ENCODE peak calls at places on chromosomes 12 and 14, in five cellular contexts. R, N, B, K and I are unnamed samples.

GRCh38 chr12:95505039-95505438 is 31.1 kb downstream of the METAP2 start:
- DNase-seq in R (no peak), N (no peak), B (no peak), K (no peak), I (no peak)

GRCh38 chr12:46590991-46591703 is 218.6 kb upstream of the SLC38A2 start:
- DNase-seq in R (no peak), N (no peak), B (no peak), K (no peak), I (no peak)

GRCh38 chr12:4084631-4085030 is 188.9 kb upstream of the CCND2 start:
- DNase-seq in R (no peak), N (no peak), B (no peak), K (no peak), I (no peak)

GRCh38 chr14:59376691-59377090 is 88.5 kb downstream of the GPR135 start:
- DNase-seq in R (no peak), N (no peak), B (no peak), K (no peak), I (no peak)

GRCh38 chr12:1350934-1351240 is 243.5 kb downstream of the FBXL14 start:
- DNase-seq in R (no peak), N (no peak), B (no peak), K (no peak), I (no peak)

GRCh38 chr14:30369531-30370180 is 189.3 kb upstream of the G2E3 start:
- DNase-seq in R (no peak), N (no peak), B (no peak), K (no peak), I (no peak)

GRCh38 chr14:54048736-54049135 is 92.1 kb upstream of the BMP4 start:
- DNase-seq in R (no peak), N (no peak), B (no peak), K (no peak), I (no peak)

GRCh38 chr14:35114036-35114435 is 7.8 kb downstream of the PPP2R3C start:
- DNase-seq in R (no peak), N (no peak), B (no peak), K (no peak), I (no peak)

GRCh38 chr12:93706387-93706786 is 29.2 kb downstream of the CRADD start:
- DNase-seq in R (no peak), N (no peak), B (no peak), K (no peak), I (no peak)

GRCh38 chr12:53798575-53798974 is 46.8 kb upstream of the CISTR start:
- DNase-seq in R (no peak), N (peak), B (no peak), K (no peak), I (peak)

GRCh38 chr14:101726954-101727302 is 34.6 kb upstream of the PPP2R5C start:
- DNase-seq in R (no peak), N (no peak), B (no peak), K (no peak), I (no peak)

GRCh38 chr12:28569698-28570411 is 379.6 kb downstream of the CCDC91 start:
- DNase-seq in R (no peak), N (no peak), B (no peak), K (no peak), I (no peak)

GRCh38 chr12:14367097-14367661 is 1.7 kb downstream of the ATF7IP start:
- DNase-seq in R (no peak), N (no peak), B (no peak), K (no peak), I (no peak)

GRCh38 chr14:39351708-39352107 is 80.5 kb downstream of the FBXO33 start:
- DNase-seq in R (no peak), N (no peak), B (no peak), K (no peak), I (no peak)

GRCh38 chr12:118061876-118062791 is 1.2 kb upstream of the WSB2 start:
- DNase-seq in R (peak), N (peak), B (no peak), K (no peak), I (peak)

GRCh38 chr14:28677381-28677780 is 89.2 kb upstream of the FOXG1 start:
- DNase-seq in R (no peak), N (no peak), B (no peak), K (no peak), I (no peak)

GRCh38 chr12:108308432-108308831 is 30.7 kb downstream of the CMKLR1 start:
- DNase-seq in R (no peak), N (no peak), B (no peak), K (peak), I (no peak)

GRCh38 chr14:104306450-104307040 is 168.2 kb downstream of the KIF26A start:
- DNase-seq in R (peak), N (no peak), B (no peak), K (no peak), I (no peak)

GRCh38 chr12:12859690-12860089 is 31.7 kb upstream of the GPRC5A start:
- DNase-seq in R (no peak), N (no peak), B (no peak), K (no peak), I (no peak)

GRCh38 chr12:49342914-49343731 is 3.6 kb upstream of the DNAJC22 start:
- DNase-seq in R (peak), N (no peak), B (no peak), K (no peak), I (no peak)

GRCh38 chr12:49057888-49058287 is 2.7 kb downstream of the KMT2D start:
- DNase-seq in R (no peak), N (no peak), B (no peak), K (no peak), I (no peak)

GRCh38 chr12:98863167-98863566 is 218.1 kb downstream of the APAF1 start:
- DNase-seq in R (no peak), N (no peak), B (no peak), K (no peak), I (no peak)

GRCh38 chr14:55927059-55927458 is 191.2 kb upstream of the PELI2 start:
- DNase-seq in R (no peak), N (no peak), B (no peak), K (no peak), I (no peak)

GRCh38 chr12:130097798-130098255 is 64.4 kb upstream of the FZD10 start:
- DNase-seq in R (no peak), N (no peak), B (no peak), K (no peak), I (no peak)

GRCh38 chr12:90167501-90167900 is 458.9 kb upstream of the ATP2B1 start:
- DNase-seq in R (no peak), N (no peak), B (no peak), K (no peak), I (no peak)

GRCh38 chr12:32034045-32034444 is 72.6 kb upstream of the BICD1 start:
- DNase-seq in R (no peak), N (no peak), B (no peak), K (no peak), I (no peak)

GRCh38 chr12:88336071-88336768 is 194.1 kb downstream of the TMTC3 start:
- DNase-seq in R (no peak), N (no peak), B (no peak), K (no peak), I (no peak)

GRCh38 chr12:47735649-47736048 is 10.4 kb upstream of the ENDOU start:
- DNase-seq in R (no peak), N (no peak), B (no peak), K (no peak), I (no peak)